ENCODE peak calls at places on chromosomes 3 and 15, in six cellular contexts. Q, I, D, K, G and J are unnamed samples. For H3K4me1, the result is how much of the 10 kb centered on the place peaks cover.

GRCh38 chr3:135147657-135148056 is 352.6 kb downstream of the EPHB1 start:
- DNase-seq in Q (no peak), I (no peak), D (no peak), K (no peak), G (no peak), J (no peak)

GRCh38 chr3:127136706-127137105 is 56.2 kb upstream of the PRR23E start:
- DNase-seq in Q (no peak), I (no peak), D (no peak), K (no peak), G (no peak), J (no peak)

GRCh38 chr15:50186752-50187151 is 4.8 kb downstream of the SLC27A2 start:
- DNase-seq in Q (no peak), I (no peak), D (no peak), K (no peak), G (no peak), J (no peak)

GRCh38 chr3:30098656-30099454 is 507.5 kb upstream of the TGFBR2 start:
- DNase-seq in Q (peak), I (no peak), D (no peak), K (no peak), G (no peak), J (no peak)

GRCh38 chr15:67839358-67839928 is 402 bp downstream of the RNU6-1 start:
- DNase-seq in Q (peak), I (peak), D (peak), K (peak), G (no peak), J (peak)

GRCh38 chr3:151146731-151147091 is 56.3 kb downstream of the GPR171 start:
- DNase-seq in Q (no peak), I (no peak), D (no peak), K (no peak), G (no peak), J (no peak)

GRCh38 chr3:179646177-179646576 is 6.7 kb upstream of the USP13 start:
- DNase-seq in Q (no peak), I (no peak), D (no peak), K (no peak), G (no peak), J (no peak)

GRCh38 chr15:52021128-52021671 is 2.2 kb downstream of the MAPK6 start:
- DNase-seq in Q (peak), I (no peak), D (no peak), K (peak), G (no peak), J (no peak)

GRCh38 chr3:141288331-141288990 is 56.8 kb downstream of the PXYLP1 start:
- DNase-seq in Q (no peak), I (no peak), D (no peak), K (no peak), G (no peak), J (no peak)

GRCh38 chr15:71109130-71109529 is 6.1 kb upstream of the THSD4 start:
- DNase-seq in Q (no peak), I (no peak), D (no peak), K (no peak), G (no peak), J (no peak)

GRCh38 chr15:31325432-31325975 is 1.1 kb upstream of the KLF13 start:
- DNase-seq in Q (no peak), I (peak), D (peak), K (peak), G (peak), J (no peak)

GRCh38 chr15:43792761-43793493 is 807 bp downstream of the SERF2 start:
- DNase-seq in Q (no peak), I (no peak), D (peak), K (peak), G (peak), J (peak)

GRCh38 chr3:112818289-112818688 is 28.4 kb downstream of the CD200R1L start:
- DNase-seq in Q (no peak), I (no peak), D (no peak), K (no peak), G (no peak), J (no peak)

GRCh38 chr15:101020945-101021344 is 101.8 kb downstream of the LRRK1 start:
- DNase-seq in Q (no peak), I (no peak), D (no peak), K (no peak), G (no peak), J (no peak)

GRCh38 chr3:187063286-187064081 is 75.8 kb downstream of the RPL39L start:
- DNase-seq in Q (no peak), I (no peak), D (no peak), K (no peak), G (no peak), J (peak)
- H3K4me1 ChIP-seq in Q (under half), I (under half), D (under half), K (under half), G (under half), J (under half)

DNA sequence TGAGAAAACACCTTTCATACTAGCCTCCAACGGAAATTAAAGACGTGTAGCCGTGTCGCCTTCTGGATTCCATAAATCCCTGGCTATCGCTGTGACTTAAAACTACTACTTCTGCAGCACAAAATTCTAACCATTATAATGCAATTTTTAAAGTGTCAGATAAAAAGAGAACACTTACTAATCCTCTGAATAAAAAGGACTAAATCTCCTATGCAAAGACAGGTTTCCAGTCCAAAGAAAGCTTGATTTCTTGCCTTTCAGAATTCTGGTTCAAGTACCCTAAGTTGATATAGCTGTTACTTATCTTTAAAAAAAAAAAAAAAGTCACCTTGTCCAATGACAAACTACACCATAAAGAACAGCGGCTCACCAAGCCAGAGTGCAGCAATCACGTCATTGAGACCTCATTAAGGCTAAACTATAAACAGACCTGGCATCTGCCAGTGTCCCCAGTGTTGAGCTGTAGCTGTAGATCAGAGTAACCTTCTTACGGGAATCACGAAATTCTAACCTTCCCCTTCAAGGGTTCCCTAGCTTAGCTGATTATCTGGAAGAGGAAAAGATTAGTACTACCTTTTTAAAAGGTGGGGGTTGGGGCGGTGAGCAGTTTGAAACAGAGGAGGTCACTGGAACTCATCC is 2.2 kb downstream of the ABCC5 start:
- DNase-seq in Q (no peak), I (no peak), D (no peak), K (peak), G (peak), J (no peak)
- H3K4me3 ChIP-seq in Q (no peak), I (no peak), D (peak), K (peak), G (peak), J (no peak)

DNA sequence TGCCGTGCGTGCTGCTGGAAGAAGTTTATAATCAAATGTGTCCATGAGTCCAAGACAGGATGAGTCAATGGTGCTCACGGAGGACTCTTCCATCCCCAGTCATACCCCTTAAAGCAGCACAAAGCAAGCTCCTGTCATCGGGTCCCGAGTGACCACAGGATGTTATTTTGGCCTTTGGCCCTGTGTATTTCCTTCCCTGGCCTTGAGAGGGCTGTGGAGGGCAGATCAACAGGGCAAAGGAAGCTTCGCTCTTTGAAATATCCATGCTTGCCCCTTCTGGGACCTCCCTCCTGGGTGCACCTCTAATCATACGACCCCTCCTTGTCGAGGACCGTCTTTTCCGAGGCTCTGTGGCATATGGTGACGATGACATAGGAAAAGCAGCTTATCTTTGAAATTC is 93.4 kb downstream of the SLCO3A1 start:
- DNase-seq in Q (no peak), I (no peak), D (no peak), K (peak), G (no peak), J (no peak)
- TF ChIP-seq CTCF in Q (no peak), I (no peak), D (no peak), K (no peak), G (peak), J (no peak)

GRCh38 chr3:43764012-43764411 is 73.3 kb downstream of the ABHD5 start:
- DNase-seq in Q (no peak), I (no peak), D (no peak), K (no peak), G (no peak), J (no peak)
- H3K4me1 ChIP-seq in Q (under half), I (under half), D (under half), K (under half), G (under half), J (under half)

GRCh38 chr3:14536837-14537589 is 3.1 kb downstream of the GRIP2 start:
- DNase-seq in Q (no peak), I (no peak), D (no peak), K (no peak), G (peak), J (no peak)

GRCh38 chr3:14534379-14535191 is 5.6 kb downstream of the GRIP2 start:
- DNase-seq in Q (no peak), I (no peak), D (no peak), K (no peak), G (peak), J (no peak)

GRCh38 chr3:14533457-14533958 is 6.6 kb downstream of the GRIP2 start:
- DNase-seq in Q (no peak), I (no peak), D (no peak), K (no peak), G (peak), J (no peak)

GRCh38 chr3:14536055-14536815 is 3.9 kb downstream of the GRIP2 start:
- DNase-seq in Q (no peak), I (no peak), D (no peak), K (no peak), G (peak), J (no peak)

DNA sequence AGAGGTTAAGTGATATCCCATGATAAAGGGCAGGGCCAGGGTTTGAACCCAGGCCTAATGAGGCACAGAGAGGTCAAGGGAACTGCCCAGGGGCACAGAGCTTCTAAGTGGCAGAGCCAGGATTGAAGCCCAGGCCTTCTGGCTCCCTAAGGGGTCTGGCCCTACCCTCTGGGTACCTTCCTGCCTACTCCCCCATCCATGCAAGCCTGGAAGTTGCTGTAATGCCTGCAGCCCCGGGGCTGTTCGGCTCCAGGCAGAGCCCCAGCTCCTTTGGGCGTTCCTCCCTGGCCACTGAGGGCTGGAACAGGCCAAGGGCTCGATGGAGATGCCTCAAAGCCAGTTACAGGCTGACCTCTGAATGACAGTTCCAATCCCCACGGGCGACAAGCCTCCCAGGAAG is 4.5 kb downstream of the GRIP2 start:
- DNase-seq in Q (no peak), I (no peak), D (no peak), K (no peak), G (peak), J (no peak)
- H3K4me3 ChIP-seq in Q (no peak), I (no peak), D (no peak), K (no peak), G (no peak), J (no peak)